ENCODE peak calls at places on chromosomes 16 and 17, in nine cellular contexts. Q, Y, B, M, V, N, I, A and L are unnamed samples.

GRCh38 chr17:4566785-4567184 is 6.4 kb upstream of the GGT6 start:
- DNase-seq in Q (peak; percentile 57), I (no peak), A (no peak), M (peak; percentile 32), N (no peak), B (peak; percentile 90), Y (no peak), V (peak; percentile 45), L (no peak)

GRCh38 chr17:57595942-57596695 is 149.0 kb downstream of the CCDC182 start:
- DNase-seq in Y (peak; percentile 56), Q (no peak), I (no peak), A (peak; percentile 42), V (no peak), M (no peak), B (peak; percentile 51), N (no peak), L (no peak)

GRCh38 chr16:88383401-88384221 is 852 bp downstream of the ZNF469 start:
- DNase-seq in I (no peak), Y (peak; percentile 65), B (peak; percentile 89), N (peak; percentile 49), Q (no peak), A (peak; percentile 71), V (no peak), M (no peak), L (no peak)

GRCh38 chr16:85982563-85982939 is 83.6 kb downstream of the IRF8 start:
- DNase-seq in Y (peak; percentile 63), A (no peak), I (no peak), V (no peak), Q (peak; percentile 35), M (no peak), B (no peak), N (no peak), L (peak; percentile 73)

GRCh38 chr16:64925166-64925565 is 196.7 kb downstream of the CDH11 start:
- DNase-seq in M (no peak), A (no peak), B (no peak), Q (no peak), Y (no peak), N (no peak), I (no peak), V (no peak), L (no peak)

GRCh38 chr16:70805787-70806186 is 4.8 kb upstream of the VAC14 start:
- DNase-seq in Q (no peak), N (no peak), V (peak; percentile 82), I (no peak), B (no peak), M (no peak), Y (no peak), A (no peak), L (no peak)

GRCh38 chr17:49361129-49361901 is 735 bp downstream of the ZNF652 start:
- DNase-seq in V (peak; percentile 55), I (peak; percentile 81), A (peak; percentile 70), N (peak; percentile 87), Q (peak; percentile 74), Y (no peak), M (no peak), B (peak; percentile 59), L (no peak)

GRCh38 chr17:3639981-3640596 is 3.5 kb downstream of the CTNS start:
- DNase-seq in V (no peak), N (no peak), B (no peak), Y (no peak), A (no peak), Q (no peak), M (no peak), I (no peak), L (no peak)

GRCh38 chr17:62187681-62188080 is 122.6 kb upstream of the MED13 start:
- DNase-seq in A (no peak), Q (no peak), Y (no peak), V (peak; percentile 55), B (no peak), M (no peak), N (no peak), I (no peak), L (no peak)

GRCh38 chr17:60154616-60155426 is 5.0 kb downstream of the CA4 start:
- DNase-seq in Q (no peak), B (peak; percentile 57), I (no peak), M (no peak), V (no peak), N (no peak), Y (no peak), A (peak; percentile 30), L (peak; percentile 45)

GRCh38 chr17:77507116-77507885 is 366.5 kb downstream of the SEC14L1 start:
- DNase-seq in V (no peak), I (no peak), Y (no peak), B (peak; percentile 83), A (peak; percentile 52), M (no peak), Q (peak; percentile 3), N (no peak), L (peak; percentile 45)

DNA sequence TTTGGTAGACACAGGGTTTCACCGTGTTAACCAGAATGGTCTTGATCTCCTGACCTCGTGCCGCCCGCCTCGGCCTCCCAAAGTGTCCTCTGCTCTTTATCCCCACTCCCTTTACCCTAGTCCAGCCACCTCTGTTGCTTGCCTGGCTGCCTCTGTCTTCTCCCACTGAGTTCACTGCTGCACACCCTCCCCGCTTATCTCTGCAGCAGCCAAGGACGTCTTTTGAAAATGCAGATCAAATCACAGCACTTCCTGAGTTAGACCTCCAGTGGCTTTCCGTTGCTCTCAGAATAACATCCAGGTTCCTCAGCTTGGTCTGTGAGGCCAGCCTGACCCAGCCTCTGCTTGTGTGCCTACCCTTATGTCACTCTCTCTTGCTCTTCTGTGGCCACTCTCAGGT is 5.4 kb downstream of the METTL22 start:
- DNase-seq in V (no peak), I (no peak), N (no peak), Y (no peak), B (no peak), A (no peak), M (no peak), Q (no peak), L (no peak)
- H3K36me3 ChIP-seq in V (peaks cover 9% of the 10 kb centered on the region), I (peaks cover 29% of the 10 kb centered on the region), N (peaks cover 7% of the 10 kb centered on the region), Y (peaks cover 80% of the 10 kb centered on the region), B (peaks cover 57% of the 10 kb centered on the region), A (peaks cover 42% of the 10 kb centered on the region), M (peaks cover 6% of the 10 kb centered on the region), Q (no peaks in the 10 kb centered on the region), L (peaks cover 61% of the 10 kb centered on the region)

DNA sequence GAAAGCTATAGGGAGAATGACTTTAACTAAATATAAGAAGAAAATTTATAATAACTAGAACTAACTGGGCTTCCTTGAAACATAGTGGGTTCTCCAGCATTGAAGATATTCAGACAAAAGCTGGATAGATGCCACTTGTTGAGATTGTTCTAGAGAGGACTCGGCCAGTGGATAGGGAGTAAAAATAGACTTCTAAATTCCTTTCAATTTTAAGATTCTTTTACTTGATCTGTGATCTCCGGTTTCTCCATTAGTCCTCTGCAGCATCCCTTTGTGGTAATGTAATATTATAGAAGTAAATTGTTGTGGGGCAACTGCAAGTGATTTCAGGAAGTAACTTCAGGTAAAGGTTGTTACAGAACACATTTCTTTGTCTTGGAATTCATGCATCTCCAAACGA is 10.3 kb upstream of the RARA start:
- DNase-seq in Q (no peak), A (no peak), V (no peak), B (no peak), M (no peak), Y (no peak), N (no peak), I (no peak), L (no peak)
- H3K36me3 ChIP-seq in Q (no peaks in the 10 kb centered on the region), A (no peaks in the 10 kb centered on the region), V (peaks cover 35% of the 10 kb centered on the region), B (peaks cover 31% of the 10 kb centered on the region), M (peaks cover 17% of the 10 kb centered on the region), Y (peaks cover 98% of the 10 kb centered on the region), N (no peaks in the 10 kb centered on the region), I (peaks cover 12% of the 10 kb centered on the region), L (no peaks in the 10 kb centered on the region)

GRCh38 chr17:29109477-29110371 is 66.8 kb downstream of the PIPOX start:
- DNase-seq in B (peak; percentile 82), Q (no peak), I (no peak), N (no peak), V (no peak), Y (no peak), A (no peak), M (no peak), L (no peak)

GRCh38 chr17:29107933-29108805 is 65.2 kb downstream of the PIPOX start:
- DNase-seq in Y (no peak), I (no peak), Q (no peak), M (no peak), V (no peak), N (no peak), B (no peak), A (peak; percentile 82), L (no peak)

GRCh38 chr17:29111816-29112499 is 68.2 kb downstream of the MYO18A start:
- DNase-seq in V (peak; percentile 55), I (peak; percentile 68), M (no peak), B (peak; percentile 93), Y (no peak), N (no peak), Q (peak; percentile 68), A (peak; percentile 93), L (peak; percentile 43)

GRCh38 chr17:29108806-29109476 is 66.0 kb downstream of the PIPOX start:
- DNase-seq in A (no peak), M (no peak), V (no peak), B (no peak), Q (no peak), Y (no peak), I (no peak), N (no peak), L (no peak)

DNA sequence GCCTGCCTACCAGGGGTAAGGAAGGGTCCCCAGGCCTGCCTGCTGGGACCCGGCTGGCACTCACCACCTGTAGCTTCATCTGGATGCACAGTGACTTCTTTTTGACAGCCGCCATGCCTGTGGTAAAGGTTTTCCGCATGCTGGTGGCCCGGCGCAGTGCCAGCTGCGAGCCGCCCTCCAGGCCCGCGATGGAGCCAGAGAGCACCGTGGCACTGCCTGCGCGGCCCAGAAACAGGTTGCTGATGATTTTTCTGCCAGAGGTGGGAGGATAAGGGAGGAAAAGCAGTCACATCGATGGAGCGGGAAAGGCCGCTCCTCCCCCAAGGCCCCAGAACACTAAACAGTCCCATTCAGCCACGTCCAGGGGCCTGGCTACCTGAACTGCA is 67.4 kb downstream of the PIPOX start:
- DNase-seq in N (no peak), V (no peak), Q (no peak), A (no peak), I (no peak), M (no peak), B (no peak), Y (no peak), L (no peak)
- H3K36me3 ChIP-seq in N (no peaks in the 10 kb centered on the region), V (peaks cover 16% of the 10 kb centered on the region), Q (no peaks in the 10 kb centered on the region), A (peaks cover 9% of the 10 kb centered on the region), I (peaks cover 46% of the 10 kb centered on the region), M (peaks cover 5% of the 10 kb centered on the region), B (peaks cover 1% of the 10 kb centered on the region), Y (peaks cover 55% of the 10 kb centered on the region), L (peaks cover 80% of the 10 kb centered on the region)

GRCh38 chr16:1820973-1821290 is 5.7 kb downstream of the HAGH start:
- DNase-seq in Y (no peak), N (no peak), B (no peak), Q (no peak), A (no peak), M (no peak), V (no peak), I (no peak), L (no peak)

GRCh38 chr16:1820096-1820972 is 6.3 kb downstream of the HAGH start:
- DNase-seq in N (no peak), V (no peak), A (no peak), M (no peak), B (no peak), Q (no peak), Y (no peak), I (no peak), L (no peak)

GRCh38 chr16:1818873-1819525 is 7.6 kb downstream of the HAGH start:
- DNase-seq in I (no peak), Y (peak; percentile 67), M (no peak), B (no peak), Q (no peak), N (no peak), A (no peak), V (no peak), L (no peak)

GRCh38 chr16:1818204-1818872 is 8.3 kb downstream of the HAGH start:
- DNase-seq in I (no peak), M (no peak), Q (no peak), B (no peak), N (no peak), V (no peak), Y (no peak), A (no peak), L (no peak)

GRCh38 chr16:1819611-1820010 is 7.0 kb downstream of the HAGH start:
- DNase-seq in Y (no peak), B (no peak), I (no peak), N (no peak), Q (no peak), V (no peak), A (no peak), M (no peak), L (no peak)
- H3K36me3 ChIP-seq in Y (peaks cover 30% of the 10 kb centered on the region), B (peaks cover 1% of the 10 kb centered on the region), I (peaks cover 8% of the 10 kb centered on the region), N (peaks cover 10% of the 10 kb centered on the region), Q (no peaks in the 10 kb centered on the region), V (no peaks in the 10 kb centered on the region), A (peaks cover 38% of the 10 kb centered on the region), M (no peaks in the 10 kb centered on the region), L (peaks cover 73% of the 10 kb centered on the region)